ENCODE peak calls at places on chromosomes 2 and 18, in eight cellular contexts. Q is heart left ventricle, Y is tibial nerve, F is left lung, J is body of pancreas, O is astrocyte, W is fibroblast of lung, D is left ventricle myocardium inferior. P is an unnamed sample. For H3K9me3, the result is how much of the 10 kb centered on the place peaks cover.

GRCh38 chr2:135709992-135710391 is 31.7 kb upstream of the UBXN4 start:
- DNase-seq in W (peak), D (peak), O (no peak), Y (peak), F (no peak), Q (peak), J (peak), P (peak)

GRCh38 chr2:12504443-12504842 is 212.3 kb upstream of the TRIB2 start:
- DNase-seq in D (no peak), F (no peak), J (no peak), Q (no peak), W (peak), O (peak), Y (no peak), P (no peak)

GRCh38 chr2:98927059-98927458 is 9.0 kb downstream of the CRACDL start:
- DNase-seq in Y (no peak), W (no peak), Q (no peak), O (no peak), D (no peak), F (no peak), J (no peak), P (no peak)

GRCh38 chr2:110735366-110735765 is 3.0 kb downstream of the ACOXL start:
- DNase-seq in Q (no peak), D (no peak), O (no peak), J (no peak), F (no peak), Y (no peak), W (no peak), P (no peak)

GRCh38 chr2:163252199-163252598 is 413.6 kb upstream of the KCNH7 start:
- DNase-seq in O (no peak), Y (no peak), F (no peak), J (no peak), D (no peak), W (no peak), Q (no peak), P (no peak)

GRCh38 chr2:226327830-226328229 is 471.8 kb downstream of the IRS1 start:
- DNase-seq in Q (no peak), J (no peak), F (no peak), D (no peak), W (no peak), Y (no peak), O (no peak), P (no peak)

GRCh38 chr2:215657844-215658243 is 222.0 kb upstream of the FN1 start:
- DNase-seq in F (no peak), W (peak), D (no peak), O (peak), J (no peak), Q (no peak), Y (peak), P (no peak)

GRCh38 chr18:42290318-42291307 is 335.6 kb downstream of the PIK3C3 start:
- DNase-seq in O (no peak), Y (no peak), Q (peak), F (no peak), D (peak), J (no peak), W (no peak), P (no peak)

GRCh38 chr2:48514591-48514990 is 15.4 kb upstream of the STON1 start:
- DNase-seq in D (no peak), Q (no peak), W (peak), F (no peak), O (no peak), J (no peak), Y (no peak), P (no peak)

GRCh38 chr2:208025814-208026184 is 472 bp upstream of the PLEKHM3 start:
- DNase-seq in D (no peak), Q (no peak), W (no peak), F (no peak), Y (no peak), J (no peak), O (no peak), P (no peak)

GRCh38 chr2:72754628-72755320 is 71.1 kb downstream of the EXOC6B start:
- DNase-seq in O (peak), W (peak), Q (no peak), D (no peak), F (no peak), Y (no peak), J (no peak), P (no peak)

GRCh38 chr2:69390001-69390400 is 3.0 kb upstream of the GFPT1 start:
- DNase-seq in Q (no peak), F (no peak), Y (peak), O (no peak), D (no peak), J (no peak), W (no peak), P (no peak)

GRCh38 chr2:109422071-109422757 is 191.6 kb downstream of the SEPTIN10 start:
- DNase-seq in J (no peak), D (no peak), Y (no peak), F (no peak), W (no peak), Q (no peak), O (no peak), P (peak)
- H3K9me3 ChIP-seq in J (under half), D (under half), Y (under half), F (under half), W (under half), Q (under half), O (under half), P (under half)

DNA sequence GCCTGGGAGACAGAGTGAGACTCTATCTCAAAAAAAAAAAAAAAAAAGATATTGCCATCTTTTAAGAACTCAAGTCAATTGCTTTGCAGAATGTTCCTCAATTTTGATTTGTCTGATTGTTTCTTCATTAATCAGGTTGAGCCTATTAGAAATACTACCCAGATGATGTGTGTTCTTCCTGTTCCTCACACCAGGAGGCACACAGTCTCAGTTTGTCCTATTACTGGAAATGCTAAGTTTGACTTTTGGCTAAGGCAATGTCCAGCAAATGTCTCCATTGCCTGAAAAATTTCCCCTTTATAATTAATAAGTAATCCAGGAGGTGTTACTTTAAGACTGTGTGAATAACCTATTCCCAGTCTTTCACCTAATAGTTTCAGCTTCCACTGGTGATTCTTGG is 28.4 kb downstream of the BOLA3 start:
- DNase-seq in W (peak), O (no peak), Q (no peak), J (no peak), Y (no peak), F (no peak), D (no peak), P (no peak)
- TF ChIP-seq CTCF in W (no peak), O (no peak), Q (no peak), J (no peak), Y (no peak), F (no peak), D (no peak), P (no peak)

GRCh38 chr2:95308426-95308990 is 11.4 kb downstream of the KCNIP3 start:
- DNase-seq in Q (no peak), F (no peak), J (no peak), Y (no peak), O (no peak), W (no peak), D (no peak), P (no peak)

GRCh38 chr2:95309599-95309998 is 12.5 kb downstream of the KCNIP3 start:
- DNase-seq in W (peak), D (no peak), F (no peak), Q (no peak), J (no peak), Y (no peak), O (no peak), P (no peak)

GRCh38 chr2:95310651-95311050 is 13.5 kb downstream of the KCNIP3 start:
- DNase-seq in Q (no peak), Y (no peak), O (no peak), W (no peak), J (no peak), F (no peak), D (no peak), P (no peak)

GRCh38 chr2:95311821-95312542 is 14.8 kb downstream of the KCNIP3 start:
- DNase-seq in Y (no peak), Q (no peak), J (no peak), W (no peak), F (peak), D (no peak), O (no peak), P (no peak)

DNA sequence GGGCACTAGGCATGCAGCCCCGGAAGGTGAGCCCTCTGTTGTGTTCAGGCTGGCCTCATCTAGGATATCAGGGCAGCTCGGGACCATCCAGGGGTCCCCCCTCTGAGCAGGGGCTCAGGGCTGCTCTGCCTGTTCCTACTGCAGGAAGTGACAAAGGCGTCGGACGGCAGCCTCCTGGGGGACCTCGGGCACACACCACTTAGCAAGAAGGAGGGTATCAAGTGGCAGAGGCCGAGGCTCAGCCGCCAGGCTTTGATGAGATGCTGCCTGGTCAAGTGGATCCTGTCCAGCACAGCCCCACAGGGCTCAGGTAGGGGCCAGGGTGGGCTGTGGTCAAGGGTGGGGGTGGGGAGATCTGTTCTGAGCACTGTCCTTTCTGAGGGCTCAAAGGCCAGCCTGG is 13.1 kb downstream of the KCNIP3 start:
- DNase-seq in Q (no peak), O (no peak), W (no peak), D (no peak), J (no peak), F (no peak), Y (no peak), P (no peak)
- H3K9me3 ChIP-seq in Q (under half), O (under half), W (under half), D (under half), J (under half), F (under half), Y (under half), P (under half)

DNA sequence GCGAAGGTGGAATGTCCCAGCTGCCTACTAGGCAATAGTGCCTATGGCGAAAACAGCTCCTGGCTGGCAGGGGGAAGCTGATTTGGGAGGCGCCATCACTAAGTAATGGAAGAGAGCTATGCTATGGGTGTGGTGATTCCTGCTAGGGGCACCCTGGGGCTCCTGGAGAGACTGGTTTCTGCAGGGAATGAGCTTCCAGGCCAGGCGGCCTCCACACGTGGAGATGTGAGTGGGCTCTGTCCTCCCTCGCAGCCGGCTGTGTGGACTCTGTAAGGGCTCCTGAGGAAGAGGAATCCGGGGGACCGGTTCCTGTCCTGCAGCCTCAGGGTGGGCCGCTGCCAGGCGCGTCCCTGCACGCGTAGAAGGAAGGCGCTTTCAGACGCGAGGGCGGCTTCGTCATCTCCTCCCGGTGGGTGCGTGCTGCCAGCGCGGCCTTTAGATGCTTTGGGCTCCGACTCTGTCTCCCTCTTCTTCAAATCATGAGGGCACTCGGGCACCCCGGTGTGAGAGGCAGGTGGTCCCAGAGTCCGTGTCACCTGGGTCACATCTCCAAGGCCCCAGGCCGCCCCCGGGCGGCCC is 55.5 kb upstream of the ANKRD62 start:
- DNase-seq in W (peak), F (peak), O (peak), J (peak), D (no peak), Y (no peak), Q (no peak), P (no peak)
- TF ChIP-seq CTCF in W (no peak), F (no peak), O (no peak), J (no peak), D (no peak), Y (no peak), Q (no peak), P (no peak)

GRCh38 chr2:115691409-115691808 is 1249.0 kb downstream of the DPP10 start:
- DNase-seq in F (no peak), Y (no peak), O (no peak), Q (no peak), J (no peak), D (no peak), W (no peak), P (no peak)

GRCh38 chr2:115694651-115695050 is 1252.2 kb downstream of the DPP10 start:
- DNase-seq in D (no peak), F (no peak), Q (no peak), W (no peak), O (no peak), Y (no peak), J (no peak), P (no peak)
- H3K9me3 ChIP-seq in D (under half), F (under half), Q (under half), W (under half), O (under half), Y (under half), J (under half), P (under half)

GRCh38 chr2:238523158-238524110 is 96.7 kb downstream of the ASB1 start:
- DNase-seq in O (peak), W (peak), Y (peak), D (no peak), J (no peak), F (peak), Q (no peak), P (no peak)

GRCh38 chr2:238524584-238524983 is 97.9 kb downstream of the ASB1 start:
- DNase-seq in J (no peak), W (no peak), O (no peak), F (peak), Q (no peak), D (no peak), Y (no peak), P (no peak)

GRCh38 chr2:238527565-238527964 is 100.8 kb downstream of the ASB1 start:
- DNase-seq in Y (no peak), J (no peak), O (peak), F (no peak), W (peak), D (no peak), Q (no peak), P (no peak)

GRCh38 chr2:238525990-238526389 is 99.3 kb downstream of the ASB1 start:
- DNase-seq in D (no peak), Y (no peak), Q (no peak), F (no peak), W (peak), O (no peak), J (no peak), P (no peak)

DNA sequence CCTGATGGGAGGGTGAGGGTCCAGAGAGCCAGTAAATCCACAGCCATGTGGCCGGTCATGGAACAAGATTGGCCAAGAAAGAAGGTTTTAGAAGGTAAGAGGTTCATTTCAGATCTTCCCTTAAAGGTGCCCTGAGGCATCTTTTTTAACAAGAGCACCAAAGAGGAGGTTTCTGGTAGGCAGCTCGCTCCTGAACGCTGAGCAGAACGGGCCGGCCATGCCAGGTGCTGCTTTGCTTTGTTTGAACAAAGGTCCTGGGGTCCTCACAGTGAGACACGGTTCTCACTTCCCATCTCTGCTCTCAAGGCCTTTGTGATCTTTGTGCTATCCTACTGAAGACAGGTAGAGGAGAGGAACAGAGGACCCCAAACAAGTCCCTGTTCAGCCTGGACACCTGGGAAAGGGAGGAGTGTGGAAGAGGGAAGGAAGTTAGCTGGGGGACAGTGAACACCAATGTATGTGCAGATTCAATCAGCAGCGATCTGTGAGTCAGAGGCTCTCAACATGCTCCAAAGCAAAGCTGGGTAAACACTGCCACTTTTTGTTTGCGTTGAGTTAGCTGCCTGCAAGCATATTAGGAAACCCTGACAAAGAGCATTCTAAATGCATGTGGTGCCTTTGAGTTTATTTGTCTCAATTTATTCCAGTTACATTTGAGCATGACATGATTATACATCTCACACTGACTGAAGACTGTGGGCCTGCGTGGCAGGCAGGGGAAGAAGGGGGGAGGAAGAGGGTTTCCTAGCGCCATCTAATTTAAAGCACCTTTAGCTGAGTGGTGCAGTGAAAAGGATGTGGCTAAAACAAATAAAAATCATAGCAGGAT is 102.4 kb downstream of the ASB1 start:
- DNase-seq in J (peak), D (no peak), Q (no peak), O (peak), F (no peak), W (peak), Y (no peak), P (no peak)
- TF ChIP-seq CTCF in J (no peak), D (no peak), Q (no peak), O (no peak), F (no peak), W (peak), Y (no peak), P (no peak)

GRCh38 chr18:14948163-14948540 is 200.2 kb downstream of the ANKRD30B start:
- DNase-seq in O (no peak), W (no peak), J (no peak), F (no peak), Q (no peak), Y (no peak), D (no peak), P (no peak)

GRCh38 chr18:14945984-14946383 is 198.0 kb downstream of the ANKRD30B start:
- DNase-seq in Y (no peak), D (no peak), J (no peak), Q (no peak), F (no peak), W (no peak), O (no peak), P (no peak)

GRCh38 chr18:14945286-14945685 is 197.3 kb downstream of the ANKRD30B start:
- DNase-seq in F (no peak), W (no peak), Y (no peak), O (no peak), J (no peak), D (no peak), Q (no peak), P (no peak)

GRCh38 chr18:14947482-14948162 is 199.7 kb downstream of the ANKRD30B start:
- DNase-seq in Y (no peak), Q (no peak), F (no peak), J (no peak), W (no peak), O (no peak), D (no peak), P (no peak)

GRCh38 chr18:14949800-14950415 is 201.9 kb downstream of the ANKRD30B start:
- DNase-seq in F (no peak), O (no peak), D (no peak), J (no peak), Q (no peak), W (no peak), Y (no peak), P (no peak)
- H3K9me3 ChIP-seq in F (under half), O (under half), D (under half), J (under half), Q (under half), W (under half), Y (under half), P (under half)

GRCh38 chr2:85152895-85153294 is 19.7 kb downstream of the TCF7L1 start:
- DNase-seq in F (no peak), W (no peak), Y (no peak), Q (no peak), J (no peak), D (no peak), O (no peak), P (no peak)

GRCh38 chr2:85145116-85145820 is 12.1 kb downstream of the TCF7L1 start:
- DNase-seq in F (no peak), D (no peak), Q (no peak), O (no peak), J (no peak), Y (no peak), W (no peak), P (no peak)

GRCh38 chr2:85151026-85151425 is 17.8 kb downstream of the TCF7L1 start:
- DNase-seq in Q (no peak), W (peak), F (no peak), J (no peak), D (no peak), O (no peak), Y (no peak), P (no peak)

GRCh38 chr2:85143463-85144082 is 10.4 kb downstream of the TCF7L1 start:
- DNase-seq in Q (no peak), W (no peak), F (no peak), O (no peak), J (peak), Y (no peak), D (no peak), P (peak)

GRCh38 chr2:85148190-85148589 is 15.0 kb downstream of the TCF7L1 start:
- DNase-seq in D (no peak), J (no peak), F (no peak), Q (no peak), W (no peak), O (no peak), Y (no peak), P (no peak)
- TF ChIP-seq CTCF in D (no peak), J (no peak), F (no peak), Q (no peak), W (no peak), O (no peak), Y (no peak), P (no peak)

GRCh38 chr2:6846967-6847695 is 18.6 kb downstream of the CMPK2 start:
- DNase-seq in J (no peak), D (no peak), W (no peak), Y (no peak), F (no peak), Q (no peak), O (no peak), P (no peak)
- H3K9me3 ChIP-seq in J (half or more), D (half or more), W (under half), Y (half or more), F (half or more), Q (half or more), O (under half), P (under half)